ENCODE peak calls at places on chromosomes 13 and 19, in seven cellular contexts. One of them, this sample, is unnamed.

GRCh38 chr19:13838071-13838942 is 38.6 kb upstream of the NANOS3 start:
- DNase-seq in astrocyte of the spinal cord: peak; percentile 45
- DNase-seq in omental fat pad: no peak
- DNase-seq in stimulated activated naive CD8-positive, alpha-beta T cell treated with anti-CD3 and anti-CD28 coated beads, Interleukin-15, Interleukin-2, amounts not matched to agents 100 U/mL and 50 U/mL, for 24 hours: no peak
- DNase-seq in activated CD4-positive, alpha-beta memory T cell treated with anti-CD3 and anti-CD28 coated beads, Interleukin-2, amount 10 ng/mL, durations not matched to agents 7 days and 5 days: no peak
- DNase-seq in endothelial cell: no peak
- DNase-seq in testis: no peak
- DNase-seq in this sample: no peak

GRCh38 chr19:42110658-42111057 is 21.6 kb downstream of the POU2F2 start:
- DNase-seq in astrocyte of the spinal cord: no peak
- DNase-seq in omental fat pad: no peak
- DNase-seq in stimulated activated naive CD8-positive, alpha-beta T cell treated with anti-CD3 and anti-CD28 coated beads, Interleukin-15, Interleukin-2, amounts not matched to agents 100 U/mL and 50 U/mL, for 24 hours: no peak
- DNase-seq in activated CD4-positive, alpha-beta memory T cell treated with anti-CD3 and anti-CD28 coated beads, Interleukin-2, amount 10 ng/mL, durations not matched to agents 7 days and 5 days: no peak
- DNase-seq in endothelial cell: no peak
- DNase-seq in testis: no peak
- DNase-seq in this sample: no peak

GRCh38 chr19:10891360-10892108 is 20.2 kb downstream of the CARM1 start:
- DNase-seq in astrocyte of the spinal cord: no peak
- DNase-seq in omental fat pad: no peak
- DNase-seq in stimulated activated naive CD8-positive, alpha-beta T cell treated with anti-CD3 and anti-CD28 coated beads, Interleukin-15, Interleukin-2, amounts not matched to agents 100 U/mL and 50 U/mL, for 24 hours: no peak
- DNase-seq in activated CD4-positive, alpha-beta memory T cell treated with anti-CD3 and anti-CD28 coated beads, Interleukin-2, amount 10 ng/mL, durations not matched to agents 7 days and 5 days: no peak
- DNase-seq in endothelial cell: no peak
- DNase-seq in testis: no peak
- DNase-seq in this sample: no peak

GRCh38 chr13:73268306-73268705 is 209.5 kb downstream of the KLF5 start:
- DNase-seq in astrocyte of the spinal cord: peak; percentile 30
- DNase-seq in omental fat pad: no peak
- DNase-seq in stimulated activated naive CD8-positive, alpha-beta T cell treated with anti-CD3 and anti-CD28 coated beads, Interleukin-15, Interleukin-2, amounts not matched to agents 100 U/mL and 50 U/mL, for 24 hours: no peak
- DNase-seq in activated CD4-positive, alpha-beta memory T cell treated with anti-CD3 and anti-CD28 coated beads, Interleukin-2, amount 10 ng/mL, durations not matched to agents 7 days and 5 days: no peak
- DNase-seq in endothelial cell: no peak
- DNase-seq in testis: no peak
- DNase-seq in this sample: no peak

GRCh38 chr13:112894673-112895481 is 74.1 kb upstream of the MCF2L start:
- DNase-seq in astrocyte of the spinal cord: no peak
- DNase-seq in omental fat pad: no peak
- DNase-seq in stimulated activated naive CD8-positive, alpha-beta T cell treated with anti-CD3 and anti-CD28 coated beads, Interleukin-15, Interleukin-2, amounts not matched to agents 100 U/mL and 50 U/mL, for 24 hours: no peak
- DNase-seq in activated CD4-positive, alpha-beta memory T cell treated with anti-CD3 and anti-CD28 coated beads, Interleukin-2, amount 10 ng/mL, durations not matched to agents 7 days and 5 days: no peak
- DNase-seq in endothelial cell: peak; percentile 48
- DNase-seq in testis: no peak
- DNase-seq in this sample: peak; percentile 39

GRCh38 chr13:36344173-36344572 is 2.0 kb downstream of the SPART start:
- DNase-seq in astrocyte of the spinal cord: no peak
- DNase-seq in omental fat pad: no peak
- DNase-seq in stimulated activated naive CD8-positive, alpha-beta T cell treated with anti-CD3 and anti-CD28 coated beads, Interleukin-15, Interleukin-2, amounts not matched to agents 100 U/mL and 50 U/mL, for 24 hours: no peak
- DNase-seq in activated CD4-positive, alpha-beta memory T cell treated with anti-CD3 and anti-CD28 coated beads, Interleukin-2, amount 10 ng/mL, durations not matched to agents 7 days and 5 days: no peak
- DNase-seq in endothelial cell: no peak
- DNase-seq in testis: no peak
- DNase-seq in this sample: no peak

GRCh38 chr19:52138614-52139290 is 986 bp downstream of the ZNF616 start:
- DNase-seq in astrocyte of the spinal cord: peak; percentile 39
- DNase-seq in omental fat pad: no peak
- DNase-seq in stimulated activated naive CD8-positive, alpha-beta T cell treated with anti-CD3 and anti-CD28 coated beads, Interleukin-15, Interleukin-2, amounts not matched to agents 100 U/mL and 50 U/mL, for 24 hours: peak; percentile 51
- DNase-seq in activated CD4-positive, alpha-beta memory T cell treated with anti-CD3 and anti-CD28 coated beads, Interleukin-2, amount 10 ng/mL, durations not matched to agents 7 days and 5 days: no peak
- DNase-seq in endothelial cell: peak; percentile 55
- DNase-seq in testis: peak; percentile 72
- DNase-seq in this sample: no peak

GRCh38 chr13:86445584-86446140 is 646.4 kb upstream of the SLITRK6 start:
- DNase-seq in astrocyte of the spinal cord: peak; percentile 74
- DNase-seq in omental fat pad: no peak
- DNase-seq in stimulated activated naive CD8-positive, alpha-beta T cell treated with anti-CD3 and anti-CD28 coated beads, Interleukin-15, Interleukin-2, amounts not matched to agents 100 U/mL and 50 U/mL, for 24 hours: no peak
- DNase-seq in activated CD4-positive, alpha-beta memory T cell treated with anti-CD3 and anti-CD28 coated beads, Interleukin-2, amount 10 ng/mL, durations not matched to agents 7 days and 5 days: no peak
- DNase-seq in endothelial cell: no peak
- DNase-seq in testis: no peak
- DNase-seq in this sample: no peak

GRCh38 chr13:24215732-24216131 is 55.2 kb downstream of the SPATA13 start:
- DNase-seq in astrocyte of the spinal cord: peak; percentile 63
- DNase-seq in omental fat pad: no peak
- DNase-seq in stimulated activated naive CD8-positive, alpha-beta T cell treated with anti-CD3 and anti-CD28 coated beads, Interleukin-15, Interleukin-2, amounts not matched to agents 100 U/mL and 50 U/mL, for 24 hours: no peak
- DNase-seq in activated CD4-positive, alpha-beta memory T cell treated with anti-CD3 and anti-CD28 coated beads, Interleukin-2, amount 10 ng/mL, durations not matched to agents 7 days and 5 days: no peak
- DNase-seq in endothelial cell: no peak
- DNase-seq in testis: no peak
- DNase-seq in this sample: no peak

GRCh38 chr19:5867201-5868136 is 2.9 kb downstream of the FUT5 start:
- DNase-seq in astrocyte of the spinal cord: no peak
- DNase-seq in omental fat pad: no peak
- DNase-seq in stimulated activated naive CD8-positive, alpha-beta T cell treated with anti-CD3 and anti-CD28 coated beads, Interleukin-15, Interleukin-2, amounts not matched to agents 100 U/mL and 50 U/mL, for 24 hours: no peak
- DNase-seq in activated CD4-positive, alpha-beta memory T cell treated with anti-CD3 and anti-CD28 coated beads, Interleukin-2, amount 10 ng/mL, durations not matched to agents 7 days and 5 days: no peak
- DNase-seq in endothelial cell: no peak
- DNase-seq in testis: no peak
- DNase-seq in this sample: no peak